ENCODE peak calls at places on chromosomes 2 and 18, in six cellular contexts. C, P, S, R, Y and F are unnamed samples.

GRCh38 chr18:75141734-75142133 is 67.2 kb downstream of the PTGR3 start:
- DNase-seq in R (no peak), S (no peak), P (no peak), Y (no peak), C (no peak), F (no peak)

GRCh38 chr2:241569831-241570281 is 11.3 kb downstream of the BOK start:
- DNase-seq in S (no peak), C (no peak), P (no peak), Y (no peak), R (peak), F (no peak)

GRCh38 chr2:217099561-217099960 is 239.7 kb upstream of the TNP1 start:
- DNase-seq in C (no peak), S (no peak), Y (peak), P (peak), R (no peak), F (no peak)

GRCh38 chr2:12412898-12413305 is 303.8 kb upstream of the TRIB2 start:
- DNase-seq in Y (no peak), C (no peak), P (peak), S (peak), R (no peak), F (peak)

GRCh38 chr2:164146478-164146877 is 410.7 kb upstream of the FIGN start:
- DNase-seq in Y (peak), C (no peak), S (no peak), R (no peak), P (no peak), F (no peak)

GRCh38 chr2:235990344-235990743 is 177.8 kb downstream of the GBX2 start:
- DNase-seq in P (no peak), Y (peak), S (no peak), R (no peak), C (no peak), F (no peak)

GRCh38 chr2:285990-286389 is 1.9 kb downstream of the ALKAL2 start:
- DNase-seq in P (no peak), C (no peak), S (no peak), R (no peak), Y (no peak), F (no peak)

GRCh38 chr2:156156580-156156979 is 175.9 kb downstream of the NR4A2 start:
- DNase-seq in Y (no peak), P (peak), R (no peak), C (no peak), S (no peak), F (no peak)

GRCh38 chr18:41121116-41121826 is 833.8 kb upstream of the PIK3C3 start:
- DNase-seq in R (no peak), Y (peak), C (no peak), S (no peak), P (peak), F (no peak)

GRCh38 chr2:37020212-37020886 is 54.0 kb upstream of the STRN start:
- DNase-seq in P (peak), Y (peak), R (peak), S (no peak), C (no peak), F (no peak)

GRCh38 chr2:189580267-189580661 is 322 bp downstream of the SLC40A1 start:
- DNase-seq in Y (peak), P (peak), C (peak), S (peak), R (peak), F (no peak)
- H3K4me3 ChIP-seq in Y (peak), P (peak), C (peak), S (peak), R (peak), F (peak)

GRCh38 chr2:43223412-43224040 is 2.9 kb downstream of the ZFP36L2 start:
- DNase-seq in C (no peak), Y (peak), R (no peak), S (peak), P (peak), F (no peak)
- H3K4me3 ChIP-seq in C (peak), Y (peak), R (peak), S (peak), P (peak), F (peak)

DNA sequence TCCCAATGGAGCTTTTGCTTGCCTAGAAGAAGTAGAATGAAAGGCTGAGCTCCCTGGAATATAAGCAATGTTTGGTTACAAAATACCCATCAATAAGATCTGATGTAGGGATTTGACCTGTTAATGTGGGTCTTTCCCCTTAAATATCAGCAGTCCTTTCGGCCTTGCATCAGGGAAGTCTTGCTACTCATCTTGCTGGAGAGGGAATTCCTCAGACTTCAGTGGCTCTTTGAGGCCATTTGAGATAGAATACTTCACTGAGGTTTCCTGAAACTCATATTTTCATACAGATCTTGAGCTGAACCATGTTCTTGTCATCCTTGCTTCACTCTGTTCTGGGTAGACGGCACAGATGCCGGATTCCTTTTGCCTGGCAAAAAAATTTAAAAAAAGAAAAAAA is 3.9 kb downstream of the TWIST2 start:
- DNase-seq in S (no peak), R (no peak), P (peak), Y (no peak), C (no peak), F (no peak)
- H3K4me3 ChIP-seq in S (no peak), R (no peak), P (peak), Y (peak), C (no peak), F (no peak)

DNA sequence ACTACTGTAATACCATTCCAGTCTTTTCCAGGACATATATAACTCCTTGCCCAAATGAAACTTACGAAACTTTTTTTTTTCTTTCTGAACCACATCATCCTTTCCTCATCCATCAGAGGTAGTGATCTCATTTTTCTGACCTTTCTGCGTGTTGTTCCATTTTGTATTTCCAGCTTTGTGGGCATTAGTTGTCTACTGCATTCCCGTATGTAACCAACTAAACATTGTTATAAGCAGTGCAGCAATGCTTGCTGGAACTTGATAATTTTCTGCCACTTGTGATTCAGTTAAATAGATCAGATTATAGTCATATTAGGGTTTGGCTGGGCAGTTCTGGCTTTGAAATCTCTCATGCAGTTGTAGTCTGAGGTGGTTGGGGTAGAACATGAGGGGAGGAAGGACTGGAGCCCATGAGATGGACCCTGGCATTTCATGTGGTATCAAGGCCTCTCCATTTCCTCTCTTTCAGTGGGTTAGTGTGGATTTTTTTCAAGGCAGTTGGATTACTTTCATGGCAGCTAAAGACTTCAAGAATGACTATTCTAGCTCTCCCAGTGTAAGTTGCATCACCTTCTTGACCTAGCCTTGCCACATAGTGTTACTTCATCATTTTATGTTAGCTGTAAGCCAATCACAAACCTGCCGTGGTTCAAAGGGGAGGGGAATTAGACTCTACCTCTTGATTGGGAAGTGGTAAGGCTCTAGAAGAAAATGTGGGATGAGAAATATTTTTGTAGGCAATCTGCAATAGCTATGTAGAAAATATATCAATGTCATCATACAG is 80.5 kb downstream of the EHBP1 start:
- DNase-seq in S (no peak), P (peak), R (no peak), Y (peak), C (no peak), F (no peak)
- H3K4me3 ChIP-seq in S (no peak), P (no peak), R (no peak), Y (no peak), C (no peak), F (no peak)

GRCh38 chr2:232526296-232527055 is 516 bp downstream of the CHRND start:
- DNase-seq in R (no peak), Y (no peak), S (no peak), P (no peak), C (no peak), F (no peak)
- H3K4me3 ChIP-seq in R (no peak), Y (no peak), S (no peak), P (no peak), C (no peak), F (no peak)

GRCh38 chr18:43650423-43650822 is 373.1 kb upstream of the SYT4 start:
- DNase-seq in S (no peak), R (no peak), Y (peak), P (no peak), C (no peak), F (no peak)
- H3K4me3 ChIP-seq in S (no peak), R (no peak), Y (no peak), P (no peak), C (no peak), F (no peak)

GRCh38 chr2:75610671-75611070 is 35.9 kb upstream of the MRPL19 start:
- DNase-seq in S (no peak), R (no peak), Y (no peak), P (no peak), C (no peak), F (no peak)

GRCh38 chr2:75607988-75608683 is 38.4 kb upstream of the MRPL19 start:
- DNase-seq in R (no peak), P (no peak), C (no peak), Y (no peak), S (no peak), F (no peak)

GRCh38 chr2:75609937-75610508 is 36.6 kb upstream of the MRPL19 start:
- DNase-seq in P (no peak), S (peak), Y (peak), C (no peak), R (no peak), F (no peak)

GRCh38 chr2:75608684-75609333 is 37.8 kb upstream of the MRPL19 start:
- DNase-seq in R (peak), P (peak), S (peak), Y (peak), C (peak), F (no peak)

DNA sequence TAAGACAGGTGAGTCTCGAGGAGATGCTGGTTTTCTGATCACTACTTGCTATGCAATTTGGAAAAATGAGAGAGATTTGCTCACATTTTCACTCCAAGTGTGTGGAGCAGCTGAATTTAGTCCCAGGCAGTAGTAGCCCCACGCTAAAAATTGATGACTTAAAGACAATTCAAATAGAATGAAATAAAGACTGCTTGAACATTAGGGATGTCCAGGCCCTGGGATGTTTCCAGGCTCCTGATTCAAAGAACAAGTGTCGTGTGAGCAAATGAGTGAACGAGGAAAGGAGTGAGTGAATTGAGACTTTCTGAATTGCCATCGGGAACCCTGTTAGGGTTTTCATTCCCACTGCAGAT is 37.3 kb upstream of the MRPL19 start:
- DNase-seq in S (no peak), P (no peak), C (no peak), Y (no peak), R (no peak), F (no peak)
- H3K4me3 ChIP-seq in S (no peak), P (no peak), C (no peak), Y (no peak), R (no peak), F (no peak)

GRCh38 chr2:148988337-148988736 is 50.2 kb upstream of the LYPD6B start:
- DNase-seq in S (no peak), P (no peak), R (no peak), Y (no peak), C (no peak), F (no peak)

GRCh38 chr2:148990968-148991367 is 47.5 kb upstream of the LYPD6B start:
- DNase-seq in P (no peak), S (no peak), Y (no peak), R (no peak), C (no peak), F (no peak)

GRCh38 chr2:148992448-148992847 is 46.1 kb upstream of the LYPD6B start:
- DNase-seq in P (no peak), C (no peak), Y (no peak), S (no peak), R (no peak), F (no peak)

GRCh38 chr2:148987286-148987685 is 51.2 kb upstream of the LYPD6B start:
- DNase-seq in S (no peak), C (no peak), P (no peak), R (no peak), Y (no peak), F (no peak)

DNA sequence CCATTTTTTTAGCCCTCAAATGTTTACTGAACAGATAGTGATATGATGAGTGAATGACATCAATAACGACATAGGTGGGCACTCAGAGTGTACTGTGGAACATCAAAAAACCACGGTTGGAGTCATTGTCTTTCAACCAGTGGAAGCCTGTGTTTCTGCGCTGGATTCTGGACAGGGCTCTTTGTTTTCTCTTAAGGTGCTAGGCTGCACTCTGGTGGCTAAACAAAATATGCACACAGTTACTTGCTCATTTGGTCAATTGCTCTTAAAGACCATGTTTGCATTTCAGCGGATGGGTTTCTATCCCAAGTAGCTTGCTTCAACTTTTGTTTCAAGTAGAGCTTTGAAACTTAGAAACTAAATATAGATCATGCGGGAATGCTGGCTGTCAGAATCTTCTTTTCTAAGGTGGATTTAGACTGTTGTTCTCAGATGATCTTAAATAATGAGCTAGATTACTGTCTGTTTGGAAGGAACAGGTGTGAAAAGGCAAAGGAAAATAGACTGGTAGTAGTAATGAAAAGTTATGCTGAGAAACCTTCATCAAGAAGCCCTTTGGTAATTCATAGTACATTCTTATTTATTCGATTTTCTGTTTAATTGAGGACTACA is 48.5 kb upstream of the LYPD6B start:
- DNase-seq in C (no peak), S (peak), R (no peak), Y (peak), P (peak), F (peak)
- H3K4me3 ChIP-seq in C (no peak), S (no peak), R (no peak), Y (no peak), P (no peak), F (no peak)

GRCh38 chr2:88838165-88838635 is 146.7 kb downstream of the RPIA start:
- DNase-seq in C (no peak), P (no peak), S (no peak), Y (no peak), R (no peak), F (peak)
- H3K4me3 ChIP-seq in C (no peak), P (no peak), S (no peak), Y (no peak), R (no peak), F (no peak)

GRCh38 chr18:77251730-77252050 is 2.0 kb downstream of the GALR1 start:
- DNase-seq in R (no peak), S (no peak), P (no peak), Y (no peak), C (no peak), F (no peak)

GRCh38 chr18:77248873-77249582 is 620 bp upstream of the GALR1 start:
- DNase-seq in P (no peak), Y (no peak), C (no peak), S (no peak), R (no peak), F (no peak)

GRCh38 chr18:77249583-77250500 is at the start of gene GALR1:
- DNase-seq in S (no peak), P (no peak), C (no peak), R (no peak), Y (no peak), F (no peak)

GRCh38 chr18:77250926-77251729 is 1.5 kb downstream of the GALR1 start:
- DNase-seq in S (no peak), Y (no peak), R (no peak), C (no peak), P (peak), F (no peak)

GRCh38 chr18:77250501-77250925 is 865 bp downstream of the GALR1 start:
- DNase-seq in P (no peak), Y (no peak), R (no peak), C (no peak), S (no peak), F (no peak)
- H3K4me3 ChIP-seq in P (no peak), Y (no peak), R (no peak), C (no peak), S (no peak), F (no peak)